ENCODE peak calls at places on chromosomes 5 and 9, in six cellular contexts. G is pulmonary artery endothelial cell; W is iPS DF 6.9; O is stimulated activated CD8-positive, alpha-beta memory T cell treated with anti-CD3 and anti-CD28 coated beads, Interleukin-4, amount 100 ng/mL, for 24 hours; Y is A549; C is SHP77. N is an unnamed sample.

GRCh38 chr9:89604463-89605180 is at the start of gene GADD45G:
- DNase-seq in G (peak; percentile 24), W (no peak), O (peak; percentile 76), Y (peak; percentile 56), C (peak; percentile 84), N (peak; percentile 92)

GRCh38 chr9:18352716-18353115 is 121.2 kb upstream of the ADAMTSL1 start:
- DNase-seq in G (no peak), W (no peak), O (no peak), Y (peak; percentile 9), C (no peak), N (no peak)

GRCh38 chr5:59503223-59503622 is 390.3 kb downstream of the PDE4D start:
- DNase-seq in G (no peak), W (no peak), O (no peak), Y (no peak), C (peak; percentile 34), N (no peak)

GRCh38 chr5:66642538-66642937 is 46.3 kb downstream of the MAST4 start:
- DNase-seq in G (no peak), W (no peak), O (no peak), Y (no peak), C (peak; percentile 90), N (no peak)

GRCh38 chr5:110590187-110590586 is 136.3 kb downstream of the TMEM232 start:
- DNase-seq in G (no peak), W (peak; percentile 7), O (no peak), Y (peak; percentile 18), C (no peak), N (no peak)

GRCh38 chr9:22105005-22105722 is 96.1 kb upstream of the CDKN2B start:
- DNase-seq in G (no peak), W (no peak), O (no peak), Y (no peak), C (no peak), N (no peak)

GRCh38 chr9:97445119-97445701 is 33.3 kb downstream of the TDRD7 start:
- DNase-seq in G (no peak), W (no peak), O (no peak), Y (no peak), C (no peak), N (no peak)

GRCh38 chr5:171622010-171622409 is 163.6 kb upstream of the SMIM23 start:
- DNase-seq in G (no peak), W (no peak), O (no peak), Y (no peak), C (no peak), N (no peak)

GRCh38 chr5:39605966-39606591 is 181.3 kb upstream of the DAB2 start:
- DNase-seq in G (no peak), W (no peak), O (no peak), Y (peak; percentile 74), C (peak; percentile 70), N (no peak)

GRCh38 chr5:176360894-176361436 is 599 bp downstream of the KIAA1191 start:
- DNase-seq in G (no peak), W (no peak), O (no peak), Y (no peak), C (no peak), N (peak; percentile 26)

GRCh38 chr5:141507387-141508091 is 18.7 kb downstream of the PCDHGC5 start:
- DNase-seq in G (no peak), W (no peak), O (no peak), Y (no peak), C (no peak), N (no peak)

GRCh38 chr5:68088302-68088701 is 127.3 kb upstream of the PIK3R1 start:
- DNase-seq in G (no peak), W (no peak), O (no peak), Y (no peak), C (no peak), N (no peak)

GRCh38 chr5:145887976-145888574 is 15.3 kb upstream of the GRXCR2 start:
- DNase-seq in G (peak; percentile 19), W (peak; percentile 41), O (no peak), Y (peak; percentile 53), C (peak; percentile 40), N (peak; percentile 75)

GRCh38 chr9:98331536-98332259 is 76.2 kb upstream of the TBC1D2 start:
- DNase-seq in G (no peak), W (no peak), O (no peak), Y (no peak), C (no peak), N (no peak)

N was measured in transverse colon.